ENCODE peak calls at places on chromosomes 1 and 21, in eight cellular contexts. M is HS-5; L is NCI-H446; D is colonic mucosa; V is esophagus squamous epithelium; I is stimulated activated naive CD4-positive, alpha-beta T cell; K is nucleus accumbens; S is ovary. X is an unnamed sample.

GRCh38 chr1:146012703-146013565 is 8.6 kb downstream of the HJV start:
- DNase-seq in S (no peak), V (no peak), K (no peak), M (peak), D (peak), L (peak), I (peak), X (peak)

GRCh38 chr1:230566481-230566880 is 75.8 kb upstream of the COG2 start:
- DNase-seq in L (no peak), S (no peak), M (no peak), K (no peak), V (no peak), I (no peak), D (no peak), X (no peak)

GRCh38 chr1:231485029-231485784 is 43.3 kb upstream of the TSNAX start:
- DNase-seq in I (no peak), L (no peak), M (no peak), S (no peak), K (no peak), V (no peak), D (no peak), X (no peak)

GRCh38 chr1:45365051-45365450 is 24.8 kb upstream of the MUTYH start:
- DNase-seq in D (no peak), L (no peak), I (no peak), V (no peak), K (no peak), M (no peak), S (no peak), X (no peak)

GRCh38 chr1:9402256-9402616 is 109.5 kb downstream of the SPSB1 start:
- DNase-seq in K (no peak), V (no peak), M (no peak), I (no peak), L (no peak), S (no peak), D (no peak), X (no peak)

GRCh38 chr1:94115254-94115899 is 5.6 kb downstream of the ABCA4 start:
- DNase-seq in K (no peak), M (no peak), L (no peak), V (no peak), D (no peak), I (no peak), S (no peak), X (no peak)

GRCh38 chr1:245704341-245704740 is 549.6 kb downstream of the KIF26B start:
- DNase-seq in L (no peak), D (no peak), I (no peak), S (no peak), V (no peak), K (no peak), M (no peak), X (no peak)

GRCh38 chr1:109959974-109960744 is 24.4 kb upstream of the AHCYL1 start:
- DNase-seq in D (peak), S (no peak), I (no peak), V (no peak), M (peak), K (no peak), L (no peak), X (no peak)

GRCh38 chr21:45982758-45983731 is 1.5 kb downstream of the COL6A1 start:
- DNase-seq in I (no peak), L (no peak), V (no peak), M (no peak), K (no peak), D (no peak), S (peak), X (no peak)

GRCh38 chr1:117810553-117810952 is 118.9 kb downstream of the GDAP2 start:
- DNase-seq in K (no peak), L (no peak), V (no peak), S (no peak), I (no peak), D (no peak), M (no peak), X (no peak)